ENCODE peak calls at places on chromosomes 12 and 14, in five cellular contexts. D is brain microvascular endothelial cell, A is progenitor cell of endocrine pancreas, Z is AG10803, X is fibroblast of the aortic adventitia. V is an unnamed sample.

GRCh38 chr14:104723651-104724406 is at the start of gene ADSS1:
- DNase-seq in Z (peak; percentile 35), X (no peak), A (no peak), D (no peak), V (no peak)

GRCh38 chr12:33942172-33942571 is 80.1 kb upstream of the ALG10 start:
- DNase-seq in X (no peak), Z (no peak), A (no peak), D (no peak), V (no peak)

GRCh38 chr12:6694701-6695100 is 5.5 kb upstream of the ZNF384 start:
- DNase-seq in A (no peak), Z (no peak), X (no peak), D (no peak), V (no peak)

GRCh38 chr12:116366456-116366776 is 88.9 kb upstream of the MED13L start:
- DNase-seq in X (no peak), A (no peak), Z (no peak), D (no peak), V (no peak)

GRCh38 chr14:24837280-24838046 is 203.5 kb upstream of the GZMB start:
- DNase-seq in X (no peak), Z (peak; percentile 51), D (peak; percentile 37), A (no peak), V (no peak)

GRCh38 chr14:30883508-30884294 is 9.3 kb downstream of the COCH start:
- DNase-seq in D (no peak), X (no peak), A (no peak), Z (no peak), V (no peak)

GRCh38 chr14:54727929-54728328 is 161.0 kb downstream of the SAMD4A start:
- DNase-seq in A (no peak), Z (peak; percentile 86), D (no peak), X (no peak), V (no peak)

GRCh38 chr14:35858521-35859209 is 32.5 kb downstream of the BRMS1L start:
- DNase-seq in A (no peak), D (peak; percentile 56), Z (peak; percentile 51), X (peak; percentile 47), V (no peak)

GRCh38 chr12:31278445-31279242 is 47.3 kb downstream of the SINHCAF start:
- DNase-seq in X (no peak), Z (no peak), A (no peak), D (no peak), V (no peak)

GRCh38 chr14:74649167-74649566 is 37.1 kb upstream of the LTBP2 start:
- DNase-seq in Z (no peak), X (no peak), D (no peak), A (no peak), V (no peak)

GRCh38 chr14:29926701-29927595 is 699 bp downstream of the PRKD1 start:
- DNase-seq in D (peak; percentile 3), X (peak; percentile 32), A (peak; percentile 48), Z (peak; percentile 52), V (peak; percentile 19)

GRCh38 chr14:90616881-90617280 is 199.3 kb downstream of the TTC7B start:
- DNase-seq in D (no peak), Z (no peak), X (no peak), A (no peak), V (no peak)

GRCh38 chr14:55417955-55418354 is 6.3 kb upstream of the ATG14 start:
- DNase-seq in X (no peak), Z (no peak), A (no peak), D (no peak), V (no peak)

GRCh38 chr12:71186571-71187288 is 28.9 kb upstream of the TSPAN8 start:
- DNase-seq in Z (no peak), X (peak; percentile 89), A (no peak), D (no peak), V (no peak)

GRCh38 chr12:92703777-92704176 is 988 bp downstream of the PLEKHG7 start:
- DNase-seq in A (no peak), D (no peak), X (no peak), Z (no peak), V (no peak)

GRCh38 chr12:116456307-116456641 is 102.9 kb upstream of the MAP1LC3B2 start:
- DNase-seq in X (no peak), D (peak; percentile 28), A (no peak), Z (no peak), V (no peak)

GRCh38 chr14:94707494-94707893 is 62.4 kb downstream of the GSC start:
- DNase-seq in D (no peak), A (no peak), X (no peak), Z (no peak), V (no peak)
- TF ChIP-seq CTCF in D (peak; percentile 48), A (peak; percentile 39), X (no peak), Z (no peak), V (no peak)

GRCh38 chr12:108304633-108305032 is 34.5 kb downstream of the CMKLR1 start:
- DNase-seq in D (no peak), A (peak; percentile 19), X (no peak), Z (no peak), V (no peak)

GRCh38 chr12:108299980-108300696 is 39.0 kb downstream of the CMKLR1 start:
- DNase-seq in Z (no peak), D (no peak), A (no peak), X (no peak), V (no peak)

GRCh38 chr12:108301346-108301745 is 37.8 kb downstream of the CMKLR1 start:
- DNase-seq in D (no peak), Z (no peak), A (no peak), X (no peak), V (no peak)

GRCh38 chr12:108302034-108302433 is 37.1 kb downstream of the CMKLR1 start:
- DNase-seq in X (no peak), Z (no peak), D (no peak), A (no peak), V (no peak)

GRCh38 chr12:108302471-108303311 is 36.4 kb downstream of the CMKLR1 start:
- DNase-seq in Z (peak; percentile 76), D (no peak), A (peak; percentile 63), X (peak; percentile 27), V (peak; percentile 82)
- TF ChIP-seq CTCF in Z (no peak), D (peak; percentile 31), A (peak; percentile 54), X (no peak), V (no peak)

GRCh38 chr12:113128802-113129663 is 6.5 kb downstream of the RASAL1 start:
- DNase-seq in X (no peak), A (no peak), Z (no peak), D (no peak), V (no peak)

GRCh38 chr12:113133036-113133435 is 2.5 kb downstream of the RASAL1 start:
- DNase-seq in Z (no peak), X (no peak), D (no peak), A (no peak), V (no peak)

GRCh38 chr12:113129664-113130456 is 5.7 kb downstream of the RASAL1 start:
- DNase-seq in X (no peak), D (no peak), Z (no peak), A (no peak), V (no peak)

GRCh38 chr12:113131556-113131955 is 4.0 kb downstream of the RASAL1 start:
- DNase-seq in A (no peak), D (no peak), Z (no peak), X (no peak), V (no peak)

DNA sequence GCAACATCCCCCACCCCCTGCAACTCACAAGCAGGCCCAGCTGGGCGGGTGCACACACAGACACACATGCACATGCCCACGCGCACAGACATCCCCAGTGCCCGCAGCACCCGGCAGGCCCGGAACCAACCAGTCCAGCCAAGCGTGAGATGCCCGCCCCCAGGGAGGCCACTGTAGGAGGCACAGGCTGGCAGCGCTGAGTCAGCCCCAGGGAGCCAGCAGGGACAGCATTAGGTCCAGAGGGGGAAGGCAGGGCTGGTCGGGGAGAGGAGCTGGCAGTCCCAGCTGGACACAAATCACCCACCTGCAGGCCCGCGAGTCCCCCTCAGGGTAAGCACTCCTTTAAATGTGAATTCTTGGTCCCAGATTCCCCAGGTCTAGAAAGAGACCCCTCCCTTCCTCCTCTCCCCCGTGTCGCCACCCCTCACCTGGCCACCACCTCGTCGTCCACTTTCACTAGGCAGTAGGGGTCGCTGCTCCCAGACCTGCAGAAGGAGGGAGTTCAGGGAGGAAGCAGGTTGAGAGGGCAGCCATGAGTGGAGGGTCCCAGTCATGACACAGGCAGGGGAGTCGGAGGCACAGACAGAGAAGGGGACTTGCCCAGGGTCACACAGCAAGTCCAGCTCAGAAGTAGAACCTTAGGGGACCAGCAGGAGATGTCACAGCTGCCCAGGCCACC is 5.0 kb downstream of the RASAL1 start:
- DNase-seq in Z (no peak), A (no peak), X (no peak), D (no peak), V (no peak)
- TF ChIP-seq CTCF in Z (no peak), A (peak; percentile 46), X (no peak), D (peak; percentile 50), V (peak; percentile 5)

DNA sequence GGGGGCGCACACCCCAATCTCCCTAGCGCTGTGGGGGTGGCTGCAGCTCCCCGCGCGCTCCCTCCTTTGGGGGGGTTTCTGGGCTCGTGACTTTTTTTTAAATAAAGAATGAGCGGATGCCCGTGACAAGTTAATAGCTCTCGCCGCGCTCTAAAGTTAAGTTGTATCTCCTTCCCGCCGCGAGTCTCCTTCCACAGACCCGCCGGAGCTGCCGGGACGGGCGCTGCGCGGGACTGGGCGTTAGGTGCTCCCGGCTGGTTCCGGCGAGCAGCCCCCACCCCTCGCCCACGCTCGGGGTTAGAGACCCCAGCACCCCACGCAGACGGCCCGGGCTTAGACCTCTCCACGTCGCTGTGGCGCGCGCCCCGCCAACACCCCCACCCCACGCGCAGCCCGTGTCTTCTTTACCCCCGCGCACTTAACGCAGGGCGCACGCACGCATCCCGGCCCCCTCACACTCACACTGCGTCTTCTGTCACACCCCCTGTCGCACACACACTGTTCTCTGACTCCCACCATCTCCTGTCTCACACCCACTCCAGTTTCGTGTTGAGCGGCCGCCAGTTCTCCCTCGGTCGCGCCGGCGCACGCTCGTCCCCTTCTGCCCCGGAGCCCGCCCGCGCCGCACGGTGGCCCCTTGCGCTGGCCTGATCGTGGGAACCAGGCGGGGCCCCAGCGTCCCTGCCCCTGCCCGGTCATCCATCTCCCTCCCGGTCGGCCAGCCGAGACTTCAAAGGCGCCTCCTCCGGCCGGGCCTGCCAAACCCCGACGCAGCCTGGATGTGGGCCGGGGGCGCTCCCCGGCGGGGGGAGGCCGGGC is 82.4 kb upstream of the HMGA2 start:
- DNase-seq in A (peak; percentile 61), Z (peak; percentile 41), D (peak; percentile 51), X (peak; percentile 57), V (no peak)
- TF ChIP-seq CTCF in A (no peak), Z (no peak), D (no peak), X (no peak), V (no peak)

GRCh38 chr14:95696741-95697140 is 10.5 kb downstream of the TCL1B start:
- DNase-seq in X (no peak), D (no peak), Z (no peak), A (no peak), V (no peak)

GRCh38 chr14:95698287-95698686 is 12.1 kb downstream of the TCL1B start:
- DNase-seq in Z (no peak), A (no peak), D (no peak), X (no peak), V (no peak)

GRCh38 chr14:95697764-95698163 is 11.5 kb downstream of the TCL1B start:
- DNase-seq in Z (no peak), D (no peak), A (no peak), X (no peak), V (no peak)

GRCh38 chr14:95695051-95695450 is 8.8 kb downstream of the TCL1B start:
- DNase-seq in Z (no peak), X (no peak), A (no peak), D (no peak), V (no peak)

GRCh38 chr14:95695913-95696312 is 9.7 kb downstream of the TCL1B start:
- DNase-seq in A (no peak), Z (no peak), X (no peak), D (no peak), V (no peak)
- TF ChIP-seq CTCF in A (no peak), Z (no peak), X (no peak), D (no peak), V (no peak)

GRCh38 chr14:106831322-106831720 is 1304.9 kb downstream of the TMEM121 start:
- DNase-seq in X (no peak), Z (no peak), D (no peak), A (no peak), V (no peak)
- TF ChIP-seq CTCF in X (no peak), Z (no peak), D (peak; percentile 44), A (no peak), V (no peak)

V was measured in AG09319.